ENCODE peak calls at places on chromosomes 12 and 14, in four cellular contexts. S is transverse colon; Z is CD4-positive, CD25-positive, alpha-beta regulatory T cell; V is naive thymus-derived CD4-positive, alpha-beta T cell. L is an unnamed sample.

GRCh38 chr12:59040043-59040442 is 119.7 kb upstream of the LRIG3 start:
- DNase-seq in S (no peak), Z (no peak), V (no peak), L (no peak)

GRCh38 chr12:131818821-131819585 is 9.2 kb upstream of the MMP17 start:
- DNase-seq in S (no peak), Z (no peak), V (no peak), L (no peak)

GRCh38 chr14:30669594-30669993 is 47.5 kb downstream of the SCFD1 start:
- DNase-seq in S (no peak), Z (no peak), V (no peak), L (no peak)

GRCh38 chr12:45667761-45668160 is 61.7 kb upstream of the ARID2 start:
- DNase-seq in S (no peak), Z (no peak), V (no peak), L (no peak)

GRCh38 chr14:51978566-51979398 is 10.6 kb upstream of the RTRAF start:
- DNase-seq in S (peak; percentile 89), Z (peak; percentile 84), V (peak; percentile 65), L (peak; percentile 96)

GRCh38 chr14:68987653-68988036 is 8.5 kb upstream of the ACTN1 start:
- DNase-seq in S (no peak), Z (no peak), V (no peak), L (no peak)

GRCh38 chr14:31042300-31042699 is 16.1 kb upstream of the STRN3 start:
- DNase-seq in S (no peak), Z (no peak), V (no peak), L (no peak)

GRCh38 chr12:19841451-19841850 is 402.2 kb downstream of the AEBP2 start:
- DNase-seq in S (no peak), Z (no peak), V (no peak), L (no peak)

GRCh38 chr12:89775336-89776005 is 66.8 kb upstream of the ATP2B1 start:
- DNase-seq in S (no peak), Z (no peak), V (no peak), L (no peak)

GRCh38 chr14:100376751-100377171 is 53.6 kb downstream of the SLC25A47 start:
- DNase-seq in S (no peak), Z (no peak), V (no peak), L (no peak)

GRCh38 chr12:21814814-21815213 is 40.3 kb upstream of the KCNJ8 start:
- DNase-seq in S (no peak), Z (no peak), V (no peak), L (no peak)

GRCh38 chr12:58342736-58343135 is 401.4 kb downstream of the ATP23 start:
- DNase-seq in S (no peak), Z (no peak), V (no peak), L (no peak)

GRCh38 chr14:73753043-73753886 is 39.1 kb upstream of the PNMA1 start:
- DNase-seq in S (peak; percentile 87), Z (peak; percentile 53), V (peak; percentile 57), L (no peak)

GRCh38 chr14:76131071-76131985 is 20.4 kb upstream of the GPATCH2L start:
- DNase-seq in S (no peak), Z (no peak), V (no peak), L (no peak)

GRCh38 chr14:69154779-69155178 is 1.9 kb upstream of the DCAF5 start:
- DNase-seq in S (no peak), Z (peak; percentile 18), V (peak; percentile 2), L (peak; percentile 48)

GRCh38 chr14:51327376-51327775 is 87.3 kb downstream of the TMX1 start:
- DNase-seq in S (no peak), Z (no peak), V (no peak), L (no peak)

GRCh38 chr14:91388551-91388975 is 29.1 kb downstream of the CCDC88C start:
- DNase-seq in S (peak; percentile 55), Z (peak; percentile 90), V (peak; percentile 47), L (no peak)

GRCh38 chr12:118813778-118814359 is 167.5 kb upstream of the SRRM4 start:
- DNase-seq in S (no peak), Z (no peak), V (no peak), L (no peak)

GRCh38 chr12:90970471-90970870 is 15.5 kb upstream of the CCER1 start:
- DNase-seq in S (no peak), Z (no peak), V (no peak), L (no peak)

GRCh38 chr12:100337727-100338126 is 19.1 kb upstream of the SLC17A8 start:
- DNase-seq in S (peak; percentile 43), Z (no peak), V (no peak), L (peak; percentile 32)
- H3K36me3 ChIP-seq in S (peaks cover 31% of the 10 kb centered on the region), Z (peaks cover 54% of the 10 kb centered on the region), V (peaks cover 19% of the 10 kb centered on the region), L (no peaks in the 10 kb centered on the region)

DNA sequence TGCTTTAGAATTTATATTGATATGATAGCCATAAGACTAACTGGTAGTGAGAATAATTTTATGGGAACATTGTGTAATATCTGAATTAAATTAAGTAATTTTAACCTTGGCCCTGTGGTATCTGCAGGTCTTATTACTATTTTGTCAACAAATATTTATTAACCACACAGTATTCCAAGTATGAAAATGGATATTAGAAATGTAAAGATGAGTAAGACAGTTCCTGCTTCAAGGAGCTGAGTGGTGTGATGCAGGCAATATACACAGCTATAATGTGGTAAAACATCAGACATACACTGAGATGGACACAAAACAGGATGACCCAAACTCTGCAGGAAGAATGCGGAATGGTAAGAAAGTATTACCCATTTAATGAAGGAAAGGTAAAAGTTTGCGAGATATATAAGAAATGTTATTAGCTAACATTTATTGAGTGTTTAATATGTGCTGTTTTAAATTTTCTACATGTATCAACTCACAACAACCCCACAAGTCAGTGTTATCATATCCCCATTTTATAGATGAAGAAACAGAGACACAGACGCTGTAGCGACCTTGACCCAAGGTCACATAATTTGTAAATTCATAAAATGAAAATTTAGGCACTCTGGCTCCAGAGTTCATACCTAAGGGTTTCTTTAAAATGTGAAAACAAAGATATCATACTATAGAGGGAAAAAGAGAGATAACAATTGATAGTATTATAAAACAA is 12.7 kb downstream of the ABCD2 start:
- DNase-seq in S (no peak), Z (no peak), V (no peak), L (no peak)
- H3K27me3 ChIP-seq in S (no peaks in the 10 kb centered on the region), Z (no peaks in the 10 kb centered on the region), V (no peaks in the 10 kb centered on the region), L (no peaks in the 10 kb centered on the region)

GRCh38 chr12:98504368-98504617 is 11.1 kb upstream of the TMPO start:
- DNase-seq in S (no peak), Z (no peak), V (no peak), L (no peak)
- H3K4me3 ChIP-seq in S (peak overlapping the region; percentile 64), Z (peak overlapping the region; percentile 96), V (peak overlapping the region; percentile 97), L (peak overlapping the region; percentile 77)

GRCh38 chr14:81206115-81206514 is 14.6 kb downstream of the GTF2A1 start:
- DNase-seq in S (no peak), Z (no peak), V (no peak), L (no peak)

GRCh38 chr14:81209187-81209836 is 11.4 kb downstream of the GTF2A1 start:
- DNase-seq in S (no peak), Z (no peak), V (no peak), L (no peak)

GRCh38 chr14:81208489-81208888 is 12.3 kb downstream of the GTF2A1 start:
- DNase-seq in S (no peak), Z (no peak), V (no peak), L (no peak)

DNA sequence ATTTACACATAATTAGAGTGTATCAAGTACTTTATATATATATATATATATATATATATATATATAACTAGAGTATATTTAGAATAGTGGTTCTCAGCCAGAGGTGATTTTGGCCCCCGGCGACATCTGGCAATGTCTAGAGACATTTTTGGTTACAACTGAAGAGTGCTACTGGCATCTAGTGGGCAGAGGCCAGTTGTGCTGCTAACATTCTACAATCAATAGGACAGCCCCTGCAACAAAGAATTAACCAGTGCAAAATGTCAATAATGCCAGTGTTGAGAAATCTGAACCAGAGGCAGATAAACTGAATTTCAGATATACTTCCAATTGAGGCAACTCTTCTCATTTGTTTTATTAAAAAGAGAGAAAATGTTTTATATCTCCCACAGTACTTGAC is 8.9 kb downstream of the GTF2A1 start:
- DNase-seq in S (no peak), Z (peak; percentile 63), V (no peak), L (no peak)
- H3K36me3 ChIP-seq in S (peaks cover 22% of the 10 kb centered on the region), Z (peaks cover 54% of the 10 kb centered on the region), V (peaks cover 43% of the 10 kb centered on the region), L (no peaks in the 10 kb centered on the region)

GRCh38 chr12:52316701-52317100 is 4.5 kb downstream of the KRT83 start:
- DNase-seq in S (no peak), Z (no peak), V (no peak), L (no peak)
- H3K27me3 ChIP-seq in S (peaks cover 20% of the 10 kb centered on the region), Z (no peaks in the 10 kb centered on the region), V (no peaks in the 10 kb centered on the region), L (no peaks in the 10 kb centered on the region)

GRCh38 chr14:56585461-56586084 is 6.0 kb downstream of the TMEM260 start:
- DNase-seq in S (no peak), Z (no peak), V (no peak), L (no peak)

GRCh38 chr14:56592746-56593544 is 13.3 kb downstream of the TMEM260 start:
- DNase-seq in S (no peak), Z (no peak), V (no peak), L (no peak)

GRCh38 chr14:56587701-56588100 is 8.1 kb downstream of the TMEM260 start:
- DNase-seq in S (no peak), Z (no peak), V (no peak), L (no peak)

GRCh38 chr14:56594428-56594827 is 14.8 kb downstream of the TMEM260 start:
- DNase-seq in S (no peak), Z (no peak), V (no peak), L (no peak)

DNA sequence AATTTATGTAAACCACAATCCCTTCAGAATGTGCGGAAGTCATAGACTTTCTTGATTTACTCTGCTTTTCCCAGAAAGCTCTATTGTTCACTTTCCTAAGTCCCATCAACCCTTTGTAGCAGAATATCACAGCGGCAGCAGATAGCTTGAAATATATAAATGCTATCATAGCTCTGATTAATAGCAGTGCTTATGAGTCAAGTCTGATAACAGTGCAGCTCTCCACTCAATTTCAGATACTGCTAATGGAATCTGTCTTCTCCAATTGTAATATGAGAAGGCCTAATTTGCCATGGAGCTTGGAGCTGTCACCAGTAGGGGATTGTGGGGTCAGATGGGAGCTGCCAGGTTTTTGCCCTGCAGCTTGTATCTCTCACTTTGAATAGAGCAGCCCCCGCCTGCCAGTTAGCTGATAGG is 10.9 kb downstream of the TMEM260 start:
- DNase-seq in S (no peak), Z (no peak), V (no peak), L (no peak)
- H3K4me3 ChIP-seq in S (no peak overlapping the region), Z (no peak overlapping the region), V (no peak overlapping the region), L (no peak overlapping the region)

DNA sequence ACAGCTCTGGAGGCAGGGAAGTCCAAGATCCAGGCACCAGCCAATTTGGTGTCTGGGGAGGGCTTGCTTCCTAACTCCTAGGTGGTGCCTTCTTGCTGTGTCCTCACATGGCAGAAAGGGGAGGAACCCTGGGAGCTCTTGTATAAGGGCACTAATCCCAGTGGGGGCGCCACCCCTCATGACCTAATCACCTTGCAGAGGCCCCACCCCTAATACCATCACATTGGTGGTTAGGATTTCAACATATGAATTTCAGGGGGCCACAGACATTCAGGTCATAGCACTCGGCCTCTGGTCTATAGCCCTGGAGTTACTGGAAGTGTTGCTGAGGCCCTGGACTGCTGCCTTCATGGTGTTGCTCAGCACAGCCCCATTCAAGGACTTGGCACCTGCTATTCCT is 14.6 kb downstream of the PSMD9 start:
- DNase-seq in S (no peak), Z (no peak), V (no peak), L (no peak)
- H3K36me3 ChIP-seq in S (peaks cover 61% of the 10 kb centered on the region), Z (peaks cover 65% of the 10 kb centered on the region), V (peaks cover 71% of the 10 kb centered on the region), L (no peaks in the 10 kb centered on the region)

GRCh38 chr12:53816360-53817020 is 64.7 kb upstream of the CISTR start:
- DNase-seq in S (no peak), Z (no peak), V (no peak), L (no peak)
- H3K27me3 ChIP-seq in S (peaks cover 92% of the 10 kb centered on the region), Z (peaks cover 35% of the 10 kb centered on the region), V (no peaks in the 10 kb centered on the region), L (no peaks in the 10 kb centered on the region)

GRCh38 chr14:101706509-101707284 is 54.8 kb upstream of the PPP2R5C start:
- DNase-seq in S (no peak), Z (no peak), V (no peak), L (no peak)
- H3K4me3 ChIP-seq in S (no peak overlapping the region), Z (no peak overlapping the region), V (peak overlapping the region; percentile 32), L (no peak overlapping the region)